ENCODE peak calls at places on chromosomes 7 and 10, in nine cellular contexts. H is NCI-H2171 treated with DMSO at 0.1 percent for 48 hours; K is A549; O is stromal cell of bone marrow; V is naive thymus-derived CD4-positive, alpha-beta T cell; E is NCI-H1105; I is fibroblast of gingiva; G is T follicular helper cell; D is cerebellar cortex. L is an unnamed sample.
A peak's percentile ranks its signal among the peaks of the same experiment; 100 is the strongest.

GRCh38 chr7:28955723-28956607 is 2.2 kb downstream of the TRIL start:
- DNase-seq in H (peak; percentile 65), K (peak; percentile 33), O (no peak), V (no peak), E (peak; percentile 71), I (no peak), G (no peak), D (no peak), L (peak; percentile 67)

GRCh38 chr10:74293686-74294365 is 142.8 kb downstream of the ADK start:
- DNase-seq in H (peak; percentile 35), K (no peak), O (no peak), V (no peak), E (peak; percentile 58), I (peak; percentile 86), G (no peak), D (no peak), L (peak; percentile 1)

GRCh38 chr10:79159141-79159619 is 90.4 kb downstream of the ZMIZ1 start:
- DNase-seq in H (no peak), K (no peak), O (peak; percentile 81), V (no peak), E (no peak), I (peak; percentile 71), G (no peak), D (peak; percentile 24), L (no peak)

GRCh38 chr10:3347413-3348147 is 175.0 kb upstream of the PITRM1 start:
- DNase-seq in H (peak; percentile 1), K (no peak), O (no peak), V (no peak), E (no peak), I (no peak), G (no peak), D (no peak), L (no peak)

GRCh38 chr7:149254181-149254858 is 7.7 kb upstream of the ZNF783 start:
- DNase-seq in H (no peak), K (no peak), O (no peak), V (no peak), E (no peak), I (no peak), G (no peak), D (no peak), L (no peak)

GRCh38 chr10:124152781-124153600 is 59.6 kb upstream of the CHST15 start:
- DNase-seq in H (peak; percentile 68), K (peak; percentile 97), O (no peak), V (peak; percentile 9), E (peak; percentile 57), I (peak; percentile 64), G (peak; percentile 20), D (no peak), L (no peak)

GRCh38 chr7:151853896-151854807 is 22.8 kb downstream of the PRKAG2 start:
- DNase-seq in H (no peak), K (no peak), O (no peak), V (no peak), E (no peak), I (peak; percentile 13), G (no peak), D (no peak), L (no peak)

GRCh38 chr7:79050592-79050991 is 402.9 kb downstream of the MAGI2 start:
- DNase-seq in H (no peak), K (no peak), O (no peak), V (no peak), E (peak; percentile 31), I (peak; percentile 25), G (no peak), D (no peak), L (no peak)

GRCh38 chr10:25226775-25227682 is 52.2 kb downstream of the GPR158 start:
- DNase-seq in H (peak; percentile 1), K (no peak), O (peak; percentile 48), V (peak; percentile 2), E (peak; percentile 40), I (no peak), G (no peak), D (peak; percentile 66), L (peak; percentile 3)

GRCh38 chr7:25795824-25796235 is 356.2 kb upstream of the NFE2L3 start:
- DNase-seq in H (no peak), K (no peak), O (peak; percentile 61), V (no peak), E (no peak), I (peak; percentile 62), G (no peak), D (no peak), L (no peak)

GRCh38 chr7:126398851-126399529 is 853.8 kb downstream of the GRM8 start:
- DNase-seq in H (peak; percentile 28), K (no peak), O (no peak), V (no peak), E (no peak), I (no peak), G (no peak), D (no peak), L (no peak)

GRCh38 chr10:67110286-67110685 is 184.4 kb downstream of the LRRTM3 start:
- DNase-seq in H (peak; percentile 38), K (no peak), O (no peak), V (no peak), E (no peak), I (no peak), G (no peak), D (peak; percentile 22), L (peak; percentile 62)

GRCh38 chr10:94292448-94293118 is 70.2 kb downstream of the NOC3L start:
- DNase-seq in H (no peak), K (no peak), O (peak; percentile 63), V (no peak), E (no peak), I (peak; percentile 52), G (no peak), D (no peak), L (no peak)

GRCh38 chr7:38775503-38775902 is 133.5 kb downstream of the VPS41 start:
- DNase-seq in H (no peak), K (no peak), O (no peak), V (no peak), E (peak; percentile 73), I (no peak), G (no peak), D (no peak), L (peak; percentile 99)

GRCh38 chr7:120060283-120060682 is 212.7 kb upstream of the KCND2 start:
- DNase-seq in H (no peak), K (no peak), O (peak; percentile 54), V (no peak), E (no peak), I (peak; percentile 45), G (no peak), D (peak; percentile 18), L (no peak)

GRCh38 chr7:22296916-22297315 is 60.0 kb downstream of the RAPGEF5 start:
- DNase-seq in H (no peak), K (no peak), O (no peak), V (no peak), E (no peak), I (no peak), G (no peak), D (no peak), L (no peak)

GRCh38 chr7:26127411-26127810 is 24.6 kb upstream of the NFE2L3 start:
- DNase-seq in H (no peak), K (no peak), O (no peak), V (no peak), E (no peak), I (no peak), G (no peak), D (no peak), L (no peak)

GRCh38 chr7:14899065-14899464 is 3.5 kb downstream of the DGKB start:
- DNase-seq in H (peak; percentile 47), K (no peak), O (no peak), V (no peak), E (peak; percentile 70), I (no peak), G (no peak), D (no peak), L (peak; percentile 49)

GRCh38 chr10:84510121-84510520 is 181.7 kb downstream of the CCSER2 start:
- DNase-seq in H (peak; percentile 7), K (no peak), O (no peak), V (no peak), E (no peak), I (no peak), G (no peak), D (no peak), L (no peak)

GRCh38 chr7:27179503-27180430 is 5.3 kb downstream of the HOXA11 start:
- DNase-seq in H (peak; percentile 32), K (peak; percentile 95), O (peak; percentile 79), V (peak; percentile 48), E (no peak), I (peak; percentile 20), G (no peak), D (peak; percentile 63), L (peak; percentile 78)

GRCh38 chr10:75233444-75234016 is 2.2 kb downstream of the COMTD1 start:
- DNase-seq in H (peak; percentile 74), K (no peak), O (no peak), V (peak; percentile 11), E (no peak), I (no peak), G (no peak), D (peak; percentile 50), L (no peak)

GRCh38 chr7:86328801-86329433 is 314.8 kb upstream of the GRM3 start:
- DNase-seq in H (no peak), K (no peak), O (no peak), V (no peak), E (no peak), I (no peak), G (no peak), D (no peak), L (no peak)

GRCh38 chr10:44752451-44753441 is 158.4 kb upstream of the TMEM72 start:
- DNase-seq in H (no peak), K (no peak), O (peak; percentile 92), V (no peak), E (no peak), I (peak; percentile 82), G (no peak), D (no peak), L (peak; percentile 58)

GRCh38 chr7:69134316-69134715 is 464.0 kb upstream of the AUTS2 start:
- DNase-seq in H (no peak), K (no peak), O (no peak), V (no peak), E (no peak), I (no peak), G (no peak), D (no peak), L (no peak)

GRCh38 chr10:114526112-114526496 is 121.8 kb upstream of the AFAP1L2 start:
- DNase-seq in H (no peak), K (no peak), O (no peak), V (peak; percentile 71), E (no peak), I (no peak), G (no peak), D (no peak), L (no peak)

GRCh38 chr10:9786576-9786975 is 1231.1 kb upstream of the CELF2 start:
- DNase-seq in H (no peak), K (no peak), O (no peak), V (no peak), E (no peak), I (no peak), G (no peak), D (no peak), L (no peak)

GRCh38 chr7:127578036-127578684 is 7.2 kb downstream of the GCC1 start:
- DNase-seq in H (no peak), K (no peak), O (no peak), V (no peak), E (peak; percentile 4), I (peak; percentile 17), G (no peak), D (peak; percentile 40), L (no peak)

GRCh38 chr10:97475936-97476594 is 22.2 kb downstream of the MMS19 start:
- DNase-seq in H (no peak), K (no peak), O (peak; percentile 56), V (no peak), E (no peak), I (peak; percentile 81), G (no peak), D (no peak), L (no peak)